ENCODE peak calls at places on chromosomes 16 and 17, in eight cellular contexts. H, C, V, N, D, F, X and O are unnamed samples.

GRCh38 chr16:84543931-84544776 is 39.7 kb upstream of the MEAK7 start:
- DNase-seq in H (no peak), X (no peak), V (peak), D (no peak), F (no peak), C (peak), N (no peak), O (no peak)

GRCh38 chr17:67044940-67045339 is 586 bp downstream of the CACNG1 start:
- DNase-seq in C (no peak), X (no peak), H (no peak), V (no peak), F (no peak), N (no peak), D (no peak), O (no peak)

GRCh38 chr16:51181495-51181795 is 30.4 kb upstream of the SALL1 start:
- DNase-seq in C (no peak), F (peak), V (no peak), D (no peak), X (no peak), H (no peak), N (no peak), O (no peak)

GRCh38 chr16:67537636-67538591 is 9.3 kb downstream of the RIPOR1 start:
- DNase-seq in X (peak), N (peak), V (peak), D (no peak), F (peak), H (no peak), C (peak), O (peak)

GRCh38 chr16:52450241-52450640 is 96.7 kb downstream of the TOX3 start:
- DNase-seq in N (no peak), F (no peak), X (no peak), V (no peak), H (no peak), D (no peak), C (no peak), O (no peak)

GRCh38 chr16:83947642-83948234 is 5.3 kb upstream of the OSGIN1 start:
- DNase-seq in D (no peak), N (no peak), F (no peak), V (no peak), H (no peak), C (no peak), X (no peak), O (no peak)

GRCh38 chr17:59757043-59757824 is 49.8 kb downstream of the VMP1 start:
- DNase-seq in D (no peak), N (no peak), X (no peak), F (no peak), H (no peak), C (no peak), V (no peak), O (no peak)

GRCh38 chr17:6027342-6028024 is 42.7 kb upstream of the WSCD1 start:
- DNase-seq in V (no peak), X (no peak), C (no peak), H (no peak), D (no peak), F (no peak), N (no peak), O (no peak)

GRCh38 chr16:57471852-57472664 is 9.6 kb downstream of the POLR2C start:
- DNase-seq in C (peak), N (no peak), D (no peak), F (no peak), V (peak), H (no peak), X (no peak), O (no peak)

GRCh38 chr16:57479422-57480126 is 6.7 kb downstream of the DOK4 start:
- DNase-seq in D (no peak), V (peak), C (peak), N (peak), H (no peak), F (peak), X (no peak), O (no peak)

GRCh38 chr16:21645261-21645721 is 7.1 kb downstream of the IGSF6 start:
- DNase-seq in H (no peak), F (no peak), N (no peak), C (no peak), D (no peak), V (no peak), X (no peak), O (peak)

GRCh38 chr17:32806646-32807045 is 70.3 kb downstream of the MYO1D start:
- DNase-seq in N (no peak), V (no peak), F (no peak), D (no peak), C (no peak), X (no peak), H (no peak), O (no peak)

GRCh38 chr17:77708049-77708448 is 250.5 kb upstream of the TNRC6C start:
- DNase-seq in X (no peak), V (no peak), H (no peak), N (no peak), C (no peak), F (no peak), D (no peak), O (no peak)

GRCh38 chr16:9047689-9048301 is 43.6 kb upstream of the HAPSTR1 start:
- DNase-seq in C (peak), D (no peak), N (peak), V (peak), F (peak), X (peak), H (peak), O (peak)

GRCh38 chr16:85270365-85270764 is 158.1 kb upstream of the CIBAR2 start:
- DNase-seq in D (no peak), N (no peak), C (no peak), V (no peak), H (no peak), F (no peak), X (no peak), O (no peak)

GRCh38 chr17:7220593-7221280 is 999 bp downstream of the ACADVL start:
- DNase-seq in D (no peak), H (no peak), C (peak), F (peak), V (peak), N (peak), X (peak), O (peak)

GRCh38 chr16:81688182-81688581 is 90.9 kb upstream of the PLCG2 start:
- DNase-seq in H (no peak), N (no peak), D (no peak), V (no peak), C (no peak), X (no peak), F (no peak), O (no peak)

GRCh38 chr17:850086-850827 is 68.1 kb downstream of the MRM3 start:
- DNase-seq in C (no peak), F (no peak), V (no peak), H (no peak), N (no peak), X (no peak), D (no peak), O (no peak)

GRCh38 chr16:69481901-69482341 is 57.5 kb downstream of the CYB5B start:
- DNase-seq in N (peak), F (no peak), X (peak), V (peak), H (no peak), C (peak), D (no peak), O (no peak)

GRCh38 chr16:46549477-46549876 is 71.7 kb downstream of the SHCBP1 start:
- DNase-seq in H (no peak), N (no peak), D (no peak), V (no peak), C (no peak), F (no peak), X (no peak), O (no peak)

GRCh38 chr16:70720431-70721201 is 34.8 kb upstream of the MTSS2 start:
- DNase-seq in V (no peak), F (no peak), C (no peak), X (no peak), N (no peak), D (no peak), H (no peak), O (no peak)

GRCh38 chr17:28747046-28747691 is 3.4 kb downstream of the TRAF4 start:
- DNase-seq in H (no peak), F (no peak), V (no peak), D (no peak), C (peak), X (peak), N (peak), O (no peak)

GRCh38 chr17:30600830-30601494 is 123.8 kb downstream of the GOSR1 start:
- DNase-seq in N (no peak), H (no peak), X (no peak), D (no peak), V (no peak), F (peak), C (peak), O (peak)

GRCh38 chr16:25014500-25015147 is 545 bp downstream of the ARHGAP17 start:
- DNase-seq in D (peak), C (peak), N (peak), X (peak), F (peak), V (peak), H (no peak), O (no peak)
- TF ChIP-seq CTCF in D (no peak), C (no peak), N (no peak), X (no peak), F (no peak), V (no peak), H (no peak), O (no peak)

GRCh38 chr17:9321862-9322261 is 253.8 kb downstream of the STX8 start:
- DNase-seq in F (no peak), D (no peak), N (no peak), C (no peak), V (no peak), H (no peak), X (no peak), O (no peak)

GRCh38 chr17:9324864-9325263 is 250.8 kb downstream of the STX8 start:
- DNase-seq in H (no peak), N (no peak), V (no peak), D (no peak), C (no peak), F (no peak), X (no peak), O (no peak)

DNA sequence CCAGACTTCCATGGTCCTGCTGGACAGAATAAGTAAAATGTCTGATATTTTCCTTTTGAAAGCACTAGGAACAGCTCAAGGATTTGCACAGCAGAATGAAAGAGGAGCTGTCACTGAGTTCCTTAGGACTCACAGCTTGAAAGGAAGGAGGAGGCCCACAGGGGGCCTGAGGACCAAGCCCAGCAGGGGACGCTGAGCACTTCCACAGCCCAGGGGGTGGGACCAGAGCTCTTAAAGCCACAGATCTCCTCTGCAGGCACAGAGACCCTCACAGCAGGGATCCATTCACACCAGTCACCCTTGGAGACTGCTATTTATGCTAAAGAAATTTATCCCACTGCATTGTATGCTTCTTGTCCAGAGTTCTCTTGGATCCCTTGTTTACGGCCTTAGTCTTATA is 253.3 kb downstream of the STX8 start:
- DNase-seq in N (no peak), V (no peak), X (no peak), H (no peak), D (no peak), F (peak), C (no peak), O (no peak)
- TF ChIP-seq CTCF in N (no peak), V (no peak), X (no peak), H (no peak), D (no peak), F (no peak), C (no peak), O (no peak)

GRCh38 chr17:79207957-79208356 is 133.3 kb downstream of the ENGASE start:
- DNase-seq in D (no peak), N (no peak), F (peak), C (no peak), X (no peak), H (no peak), V (no peak), O (no peak)

GRCh38 chr17:79212150-79213087 is 137.8 kb downstream of the ENGASE start:
- DNase-seq in C (no peak), H (no peak), V (no peak), D (no peak), X (no peak), F (peak), N (no peak), O (no peak)

GRCh38 chr17:79213305-79213704 is 138.7 kb downstream of the ENGASE start:
- DNase-seq in H (no peak), V (no peak), C (no peak), D (no peak), F (no peak), N (no peak), X (no peak), O (no peak)

GRCh38 chr17:79214459-79214858 is 139.8 kb downstream of the ENGASE start:
- DNase-seq in D (no peak), H (no peak), X (no peak), F (no peak), N (no peak), V (no peak), C (no peak), O (no peak)

DNA sequence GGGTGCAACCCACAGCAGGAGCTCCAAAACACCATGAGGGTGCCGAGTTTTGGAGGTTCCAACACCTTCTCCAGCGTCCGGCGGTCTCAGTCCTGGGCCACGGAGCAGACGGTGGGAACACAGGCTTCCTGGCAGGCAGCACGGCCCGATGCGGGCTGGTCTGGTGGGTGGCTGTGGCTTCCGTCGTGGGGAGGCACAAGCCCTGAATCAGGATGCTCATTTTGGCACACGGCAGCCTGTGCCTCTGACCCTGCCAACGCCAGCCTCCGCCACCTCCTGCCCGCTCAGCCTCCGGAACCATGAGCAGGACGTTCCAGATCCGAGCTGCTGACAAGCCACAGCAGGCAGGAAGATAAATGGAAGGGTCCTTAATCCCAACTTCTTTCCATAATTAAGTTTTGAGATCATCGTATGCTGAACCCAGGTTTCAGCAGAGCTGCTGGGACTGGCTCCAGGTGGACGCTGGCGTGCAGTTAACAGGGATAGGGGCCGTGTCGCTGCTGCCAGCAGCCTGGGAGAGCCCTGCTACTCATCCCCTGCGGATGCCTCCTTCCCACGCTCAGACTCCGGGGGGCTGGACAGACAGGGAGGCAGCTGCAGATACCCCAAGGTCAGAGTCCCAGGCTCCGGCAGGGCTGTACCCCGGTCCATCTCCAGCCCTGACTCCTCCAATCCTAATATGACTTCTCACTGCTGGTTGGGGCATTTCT is 136.6 kb downstream of the ENGASE start:
- DNase-seq in D (no peak), N (no peak), C (no peak), V (no peak), X (no peak), H (no peak), F (no peak), O (no peak)
- TF ChIP-seq CTCF in D (no peak), N (no peak), C (no peak), V (no peak), X (no peak), H (no peak), F (no peak), O (no peak)

GRCh38 chr17:40879026-40879425 is 6.0 kb downstream of the KRT20 start:
- DNase-seq in H (no peak), C (no peak), N (no peak), D (no peak), F (no peak), V (no peak), X (no peak), O (no peak)
- TF ChIP-seq CTCF in H (no peak), C (no peak), N (no peak), D (no peak), F (no peak), V (no peak), X (no peak), O (no peak)

GRCh38 chr16:88903267-88903666 is 36.8 kb upstream of the PABPN1L start:
- DNase-seq in F (no peak), V (no peak), D (no peak), N (no peak), X (no peak), H (no peak), C (no peak), O (no peak)

GRCh38 chr16:88899901-88900648 is 33.6 kb upstream of the PABPN1L start:
- DNase-seq in F (no peak), V (no peak), C (no peak), X (no peak), N (no peak), H (no peak), D (no peak), O (no peak)

GRCh38 chr16:88902744-88903143 is 36.3 kb upstream of the PABPN1L start:
- DNase-seq in X (no peak), F (no peak), N (no peak), H (no peak), D (no peak), V (no peak), C (no peak), O (no peak)

GRCh38 chr16:88900653-88901052 is 34.2 kb upstream of the PABPN1L start:
- DNase-seq in H (no peak), D (no peak), N (no peak), X (peak), F (no peak), V (no peak), C (no peak), O (no peak)

GRCh38 chr16:88901718-88902337 is 35.4 kb upstream of the PABPN1L start:
- DNase-seq in N (no peak), C (no peak), V (no peak), D (no peak), X (no peak), H (no peak), F (no peak), O (no peak)
- TF ChIP-seq CTCF in N (no peak), C (no peak), V (no peak), D (no peak), X (no peak), H (no peak), F (peak), O (no peak)

GRCh38 chr17:64497565-64498035 is 746 bp upstream of the POLG2 start:
- DNase-seq in X (no peak), D (no peak), N (no peak), C (no peak), H (no peak), F (no peak), V (no peak), O (no peak)
- TF ChIP-seq CTCF in X (no peak), D (no peak), N (no peak), C (no peak), H (peak), F (no peak), V (no peak), O (no peak)

DNA sequence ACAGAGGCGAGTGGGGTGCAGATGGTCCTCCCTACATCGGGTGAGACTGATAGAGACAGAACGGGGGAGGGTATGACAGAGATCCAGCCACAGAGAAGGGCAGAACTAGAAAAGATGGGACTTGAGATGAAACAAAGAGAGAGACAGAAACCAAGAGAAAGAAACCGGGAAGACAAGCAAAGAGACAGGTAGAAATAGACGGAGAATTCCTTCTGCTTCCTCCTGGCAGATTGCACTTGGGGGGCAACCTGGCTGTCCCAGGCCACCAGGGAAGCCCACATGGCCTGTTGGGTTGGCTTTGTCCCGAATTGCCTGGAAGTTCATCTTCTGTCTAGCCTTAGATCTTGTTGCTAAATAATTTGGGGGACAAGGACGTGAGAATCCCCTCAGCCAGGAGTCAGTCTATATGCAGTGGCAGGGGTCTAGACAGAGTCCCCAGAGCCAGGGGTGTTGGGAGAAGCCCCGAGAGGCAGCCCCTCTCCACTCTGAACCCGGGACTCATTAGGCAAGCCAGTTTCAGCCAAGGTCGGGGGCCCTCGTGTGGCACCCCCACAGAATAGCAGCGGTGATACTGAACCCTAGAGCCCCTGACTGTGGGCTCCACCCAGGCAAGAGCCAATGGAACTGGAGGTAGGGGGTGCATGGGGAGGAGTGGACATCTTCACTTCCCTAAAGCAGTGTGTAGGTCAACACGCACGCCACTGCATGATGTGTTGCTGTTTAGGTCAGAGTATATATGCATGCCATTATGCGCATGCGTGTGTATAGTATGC is 626 bp upstream of the TSPOAP1 start:
- DNase-seq in D (no peak), V (peak), X (peak), C (peak), N (peak), H (no peak), F (peak), O (peak)
- TF ChIP-seq CTCF in D (no peak), V (peak), X (peak), C (peak), N (no peak), H (peak), F (peak), O (peak)

GRCh38 chr16:4855371-4855770 is 8.1 kb downstream of the UBN1 start:
- DNase-seq in D (no peak), H (no peak), X (no peak), C (no peak), V (no peak), F (no peak), N (no peak), O (no peak)

GRCh38 chr16:4850211-4850610 is 2.9 kb downstream of the UBN1 start:
- DNase-seq in F (no peak), N (no peak), X (no peak), V (no peak), H (no peak), D (no peak), C (no peak), O (no peak)

GRCh38 chr16:4855804-4856203 is 8.5 kb downstream of the UBN1 start:
- DNase-seq in C (no peak), D (no peak), X (no peak), H (no peak), F (no peak), V (no peak), N (no peak), O (no peak)

GRCh38 chr16:4847774-4848587 is 700 bp downstream of the UBN1 start:
- DNase-seq in H (no peak), C (peak), N (peak), D (peak), V (peak), F (peak), X (peak), O (peak)

GRCh38 chr16:4852221-4852872 is 5.1 kb downstream of the UBN1 start:
- DNase-seq in H (no peak), V (no peak), N (no peak), D (no peak), F (no peak), X (no peak), C (peak), O (no peak)
- TF ChIP-seq CTCF in H (no peak), V (no peak), N (no peak), D (no peak), F (no peak), X (no peak), C (no peak), O (no peak)